ENCODE peak calls at places on chromosomes 16 and 17, in five cellular contexts. One of them, this sample, is unnamed.

GRCh38 chr16:71425746-71426068 is 16.1 kb downstream of the TLE7 start:
- DNase-seq in neural progenitor cell: no peak
- DNase-seq in SK-N-SH: no peak
- DNase-seq in MM.1S: no peak
- DNase-seq in GM23248: no peak
- DNase-seq in this sample: no peak

GRCh38 chr16:71479420-71479819 is 9.7 kb downstream of the ZNF19 start:
- DNase-seq in neural progenitor cell: peak
- DNase-seq in MM.1S: no peak
- DNase-seq in SK-N-SH: peak
- DNase-seq in GM23248: peak
- DNase-seq in this sample: peak

GRCh38 chr16:9607512-9608230 is 516.2 kb downstream of the HAPSTR1 start:
- DNase-seq in neural progenitor cell: no peak
- DNase-seq in SK-N-SH: no peak
- DNase-seq in GM23248: peak
- DNase-seq in MM.1S: no peak
- DNase-seq in this sample: no peak

GRCh38 chr16:1159973-1160772 is 7.3 kb downstream of the CACNA1H start:
- DNase-seq in SK-N-SH: peak
- DNase-seq in GM23248: no peak
- DNase-seq in MM.1S: no peak
- DNase-seq in neural progenitor cell: no peak
- DNase-seq in this sample: peak

GRCh38 chr17:20961551-20961950 is 81.3 kb downstream of the USP22 start:
- DNase-seq in SK-N-SH: no peak
- DNase-seq in GM23248: no peak
- DNase-seq in MM.1S: no peak
- DNase-seq in neural progenitor cell: no peak
- DNase-seq in this sample: no peak

GRCh38 chr17:51767287-51767686 is 391.2 kb downstream of the CA10 start:
- DNase-seq in MM.1S: no peak
- DNase-seq in SK-N-SH: no peak
- DNase-seq in neural progenitor cell: no peak
- DNase-seq in GM23248: no peak
- DNase-seq in this sample: no peak

GRCh38 chr17:63476494-63476856 is 386 bp upstream of the ACE start:
- DNase-seq in SK-N-SH: peak
- DNase-seq in neural progenitor cell: peak
- DNase-seq in GM23248: peak
- DNase-seq in MM.1S: no peak
- DNase-seq in this sample: peak

GRCh38 chr17:69142473-69142802 is 743 bp upstream of the ABCA6 start:
- DNase-seq in neural progenitor cell: no peak
- DNase-seq in GM23248: peak
- DNase-seq in SK-N-SH: no peak
- DNase-seq in MM.1S: no peak
- DNase-seq in this sample: no peak

GRCh38 chr17:14304876-14305636 is 4.2 kb downstream of the HS3ST3B1 start:
- DNase-seq in GM23248: peak
- DNase-seq in MM.1S: no peak
- DNase-seq in SK-N-SH: no peak
- DNase-seq in neural progenitor cell: peak
- DNase-seq in this sample: no peak

GRCh38 chr17:50267074-50267841 is 7.0 kb upstream of the TMEM92 start:
- DNase-seq in SK-N-SH: peak
- DNase-seq in neural progenitor cell: no peak
- DNase-seq in GM23248: peak
- DNase-seq in MM.1S: no peak
- DNase-seq in this sample: no peak

GRCh38 chr17:27609606-27610303 is 21.2 kb upstream of the LGALS9 start:
- DNase-seq in MM.1S: no peak
- DNase-seq in SK-N-SH: peak
- DNase-seq in GM23248: peak
- DNase-seq in neural progenitor cell: peak
- DNase-seq in this sample: peak

DNA sequence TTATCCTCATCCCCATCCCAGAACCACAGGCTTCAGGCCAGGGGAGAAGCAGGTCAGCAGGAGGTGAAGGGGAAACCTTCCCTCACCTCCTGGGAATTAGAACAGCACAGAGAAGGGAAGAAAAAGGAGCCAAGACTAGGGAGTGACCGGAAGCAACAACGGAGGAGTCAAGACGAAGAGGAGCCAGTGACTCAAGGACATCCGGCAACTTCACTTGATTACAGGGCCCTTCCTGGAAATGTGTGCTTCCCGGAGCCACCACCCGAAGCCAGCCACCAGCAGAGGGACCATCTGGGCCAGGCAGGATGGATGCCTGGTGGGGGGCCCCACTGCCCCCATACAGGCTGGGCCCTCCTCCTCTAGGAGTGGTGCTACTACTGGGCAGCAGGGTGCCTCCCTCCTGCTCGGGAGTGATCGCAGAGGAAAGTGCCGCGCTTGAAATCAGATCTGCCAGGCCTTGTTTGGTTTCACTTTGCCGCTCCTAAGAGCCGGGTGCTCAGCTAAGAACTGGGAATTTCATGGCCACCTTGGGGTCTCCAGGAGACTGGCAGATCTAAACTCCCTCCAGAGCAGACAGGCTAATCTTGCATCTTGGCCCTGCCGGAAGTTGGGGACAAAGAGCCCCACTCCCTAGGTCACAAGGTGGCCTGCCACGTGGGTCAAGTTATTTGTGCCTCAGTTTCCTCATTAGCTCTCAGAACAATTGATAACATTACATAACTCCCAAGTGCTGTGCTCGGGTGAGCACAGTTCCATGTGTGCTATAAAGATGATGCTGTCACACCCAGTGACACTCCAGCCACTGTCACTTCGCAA is 6.6 kb downstream of the CDC42EP4 start:
- DNase-seq in GM23248: peak
- DNase-seq in MM.1S: no peak
- DNase-seq in neural progenitor cell: peak
- DNase-seq in SK-N-SH: no peak
- DNase-seq in this sample: peak
- H3K9ac ChIP-seq in GM23248: peak
- H3K9ac ChIP-seq in MM.1S: no peak
- H3K9ac ChIP-seq in neural progenitor cell: no peak
- H3K9ac ChIP-seq in SK-N-SH: peak
- H3K9ac ChIP-seq in this sample: peak

DNA sequence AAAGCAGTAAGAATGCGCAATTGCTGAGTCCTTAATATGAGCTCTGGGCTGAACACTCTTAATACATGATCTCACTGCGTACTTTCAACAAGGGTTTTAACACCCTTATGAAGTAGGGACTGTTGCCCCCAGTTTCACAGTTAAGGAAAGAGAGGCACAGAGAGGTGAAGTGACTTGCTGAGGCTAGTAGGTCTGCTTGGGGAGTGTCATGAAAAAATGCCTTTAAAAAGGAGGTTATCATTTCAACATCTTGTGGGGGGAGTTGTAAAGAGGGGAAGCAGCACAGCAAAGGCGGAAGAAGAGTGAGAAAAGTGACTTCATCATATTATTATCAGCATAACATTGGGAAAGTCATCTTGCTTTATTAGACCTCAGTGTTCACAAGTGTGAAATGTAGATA is 2.1 kb downstream of the CCL4L2 start:
- DNase-seq in GM23248: no peak
- DNase-seq in MM.1S: peak
- DNase-seq in neural progenitor cell: no peak
- DNase-seq in SK-N-SH: no peak
- DNase-seq in this sample: no peak
- TF ChIP-seq EZH2phosphoT487 in GM23248: no peak
- TF ChIP-seq EZH2phosphoT487 in MM.1S: no peak
- TF ChIP-seq EZH2phosphoT487 in neural progenitor cell: no peak
- TF ChIP-seq EZH2phosphoT487 in SK-N-SH: no peak
- TF ChIP-seq EZH2phosphoT487 in this sample: no peak

DNA sequence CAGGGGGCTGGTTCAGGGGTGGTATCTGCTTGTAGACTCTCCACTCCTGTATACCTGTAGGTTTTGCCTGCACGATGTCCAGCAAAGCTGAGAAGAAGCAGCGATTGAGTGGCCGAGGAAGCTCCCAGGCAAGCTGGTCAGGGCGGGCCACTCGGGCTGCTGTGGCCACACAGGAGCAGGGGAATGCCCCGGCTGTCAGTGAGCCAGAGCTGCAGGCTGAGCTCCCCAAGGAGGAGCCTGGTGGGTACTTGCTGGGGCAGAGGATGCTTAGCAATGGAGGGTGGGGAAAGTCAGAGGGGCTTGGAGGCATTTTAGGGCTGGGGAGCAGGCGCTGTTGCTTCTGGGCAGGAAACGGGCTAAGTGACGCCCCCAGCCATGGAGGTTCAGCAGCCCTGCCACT is 2.1 kb downstream of the DNAH2 start:
- DNase-seq in SK-N-SH: no peak
- DNase-seq in neural progenitor cell: no peak
- DNase-seq in MM.1S: no peak
- DNase-seq in GM23248: no peak
- DNase-seq in this sample: no peak
- H2AFZ ChIP-seq in SK-N-SH: no peak
- H2AFZ ChIP-seq in neural progenitor cell: no peak
- H2AFZ ChIP-seq in MM.1S: no peak
- H2AFZ ChIP-seq in GM23248: no peak
- H2AFZ ChIP-seq in this sample: no peak

DNA sequence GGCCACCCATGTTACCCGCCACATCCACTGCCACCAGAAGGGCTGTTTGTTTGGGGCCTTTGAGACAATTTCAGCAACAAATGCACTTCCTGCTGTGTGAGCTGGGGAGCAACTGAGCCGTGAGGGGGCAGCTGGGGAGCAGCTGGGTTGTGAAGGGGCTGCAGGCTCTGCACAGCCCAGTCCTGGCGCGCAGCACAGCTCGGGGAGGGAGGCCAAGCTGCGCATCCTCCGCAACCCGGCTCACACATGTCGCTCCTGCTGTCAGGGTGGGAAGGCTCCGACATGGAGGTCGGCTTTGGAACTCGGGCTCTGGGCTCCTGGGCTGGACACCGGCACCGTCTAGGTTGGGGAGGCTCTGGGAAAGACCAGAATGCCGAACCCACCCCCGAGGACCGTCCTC is 53.6 kb downstream of the CBFA2T3 start:
- DNase-seq in GM23248: no peak
- DNase-seq in MM.1S: no peak
- DNase-seq in SK-N-SH: no peak
- DNase-seq in neural progenitor cell: no peak
- DNase-seq in this sample: no peak
- H3K9ac ChIP-seq in GM23248: no peak
- H3K9ac ChIP-seq in MM.1S: no peak
- H3K9ac ChIP-seq in SK-N-SH: no peak
- H3K9ac ChIP-seq in neural progenitor cell: no peak
- H3K9ac ChIP-seq in this sample: no peak

DNA sequence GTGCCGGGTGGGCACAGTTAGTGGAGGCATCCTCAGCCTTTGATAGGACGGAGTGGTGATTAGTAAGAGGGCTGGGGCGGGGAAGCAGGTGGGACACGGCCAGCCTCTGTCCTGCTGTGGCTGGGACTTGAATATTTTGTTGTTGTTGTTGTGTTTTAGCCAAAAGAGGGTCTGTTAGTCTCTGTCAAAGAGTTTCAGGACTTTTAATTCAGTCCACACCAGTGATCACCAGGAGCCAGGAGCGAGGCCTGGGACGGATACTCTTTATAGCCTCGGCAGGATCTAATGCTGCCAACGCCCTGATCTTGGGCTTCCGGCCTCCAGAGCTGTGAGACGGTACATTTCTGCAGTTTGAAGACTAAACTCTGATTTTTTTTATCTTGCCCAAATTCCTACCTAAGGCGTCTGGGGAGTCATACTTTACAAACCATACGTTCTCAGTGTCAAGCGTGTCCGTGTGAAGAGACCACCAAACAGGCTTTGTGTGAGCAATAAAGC is 2.9 kb upstream of the RNF213 start:
- DNase-seq in GM23248: no peak
- DNase-seq in MM.1S: no peak
- DNase-seq in SK-N-SH: no peak
- DNase-seq in neural progenitor cell: no peak
- DNase-seq in this sample: no peak
- TF ChIP-seq EZH2phosphoT487 in GM23248: no peak
- TF ChIP-seq EZH2phosphoT487 in MM.1S: no peak
- TF ChIP-seq EZH2phosphoT487 in SK-N-SH: no peak
- TF ChIP-seq EZH2phosphoT487 in neural progenitor cell: no peak
- TF ChIP-seq EZH2phosphoT487 in this sample: no peak

DNA sequence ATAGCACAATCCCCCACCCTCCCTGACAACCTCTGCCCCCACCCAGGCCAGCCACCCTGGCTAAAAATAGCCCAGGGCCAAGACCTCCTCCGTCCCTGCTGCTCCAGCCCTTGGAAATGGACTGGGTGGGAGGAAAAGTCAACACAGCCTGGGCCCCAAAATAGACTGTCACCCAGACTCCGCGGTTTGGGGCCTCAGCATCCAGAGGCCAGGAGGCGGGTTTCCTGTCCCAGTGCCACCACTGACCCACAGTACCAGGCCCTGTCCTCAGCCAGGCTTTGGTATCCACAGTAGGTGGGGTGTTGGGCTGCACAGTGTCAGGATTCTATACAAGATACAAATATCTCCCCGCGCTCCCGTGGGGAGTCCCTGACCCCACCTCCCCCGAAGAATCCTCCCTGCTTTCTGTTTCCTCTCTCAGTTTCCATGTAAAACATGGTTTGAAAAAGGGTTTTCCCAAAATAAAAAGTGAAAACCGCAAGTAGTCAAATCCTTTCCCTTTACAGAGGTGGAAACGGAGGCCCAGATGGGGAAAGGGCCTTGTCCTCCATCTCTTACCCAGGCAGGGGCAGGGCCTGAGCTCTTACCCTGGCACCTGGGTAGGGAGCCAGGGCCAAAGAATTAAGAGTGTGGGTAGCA is 20.1 kb downstream of the CPNE2 start:
- DNase-seq in neural progenitor cell: no peak
- DNase-seq in MM.1S: no peak
- DNase-seq in GM23248: no peak
- DNase-seq in SK-N-SH: no peak
- DNase-seq in this sample: no peak
- H2AFZ ChIP-seq in neural progenitor cell: no peak
- H2AFZ ChIP-seq in MM.1S: no peak
- H2AFZ ChIP-seq in GM23248: no peak
- H2AFZ ChIP-seq in SK-N-SH: no peak
- H2AFZ ChIP-seq in this sample: no peak

DNA sequence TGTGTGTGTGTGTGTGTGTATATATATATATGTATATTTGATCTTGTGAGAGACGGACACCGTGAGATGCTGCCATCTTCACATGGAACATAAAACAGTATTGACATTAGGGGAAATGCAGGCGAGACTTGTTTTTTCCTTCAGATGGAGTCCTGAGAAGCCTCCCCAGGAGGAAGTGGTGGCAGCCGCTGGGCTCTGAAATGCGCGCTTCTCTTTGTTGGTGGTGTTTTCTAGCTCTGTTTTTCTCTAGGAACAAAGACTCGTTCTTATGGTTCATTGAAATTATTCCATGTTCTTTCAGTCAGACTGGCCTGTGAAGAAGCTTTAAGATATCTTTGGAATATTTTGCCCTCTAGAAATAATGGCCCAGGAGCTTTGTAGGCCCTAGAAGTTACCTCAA is 32.9 kb downstream of the SNX29 start:
- DNase-seq in SK-N-SH: no peak
- DNase-seq in neural progenitor cell: no peak
- DNase-seq in MM.1S: no peak
- DNase-seq in GM23248: no peak
- DNase-seq in this sample: no peak
- H3K9ac ChIP-seq in SK-N-SH: no peak
- H3K9ac ChIP-seq in neural progenitor cell: no peak
- H3K9ac ChIP-seq in MM.1S: no peak
- H3K9ac ChIP-seq in GM23248: no peak
- H3K9ac ChIP-seq in this sample: no peak

GRCh38 chr16:67481561-67482259 is 753 bp upstream of the ATP6V0D1 start:
- DNase-seq in GM23248: peak
- DNase-seq in neural progenitor cell: no peak
- DNase-seq in SK-N-SH: peak
- DNase-seq in MM.1S: peak
- DNase-seq in this sample: no peak
- TF ChIP-seq EZH2phosphoT487 in GM23248: no peak
- TF ChIP-seq EZH2phosphoT487 in neural progenitor cell: no peak
- TF ChIP-seq EZH2phosphoT487 in SK-N-SH: no peak
- TF ChIP-seq EZH2phosphoT487 in MM.1S: no peak
- TF ChIP-seq EZH2phosphoT487 in this sample: no peak

GRCh38 chr17:45222994-45223540 is 1.4 kb downstream of the FMNL1 start:
- DNase-seq in SK-N-SH: peak
- DNase-seq in GM23248: no peak
- DNase-seq in MM.1S: peak
- DNase-seq in neural progenitor cell: no peak
- DNase-seq in this sample: no peak
- H2AFZ ChIP-seq in SK-N-SH: no peak
- H2AFZ ChIP-seq in GM23248: no peak
- H2AFZ ChIP-seq in MM.1S: no peak
- H2AFZ ChIP-seq in neural progenitor cell: no peak
- H2AFZ ChIP-seq in this sample: no peak

This sample was measured in PC-3.